ENCODE peak calls at places on chromosomes 6 and 20, in seven cellular contexts. L is amygdala, P is SW480, J is transverse colon, H is HT-29, Q is AG09319, X is SK-N-DZ. K is an unnamed sample.

GRCh38 chr6:101765281-101765680 is 371.8 kb downstream of the GRIK2 start:
- DNase-seq in P (no peak), J (no peak), Q (no peak), L (no peak), H (no peak), X (no peak), K (no peak)

GRCh38 chr6:112931835-112932234 is 584.7 kb downstream of the RFPL4B start:
- DNase-seq in X (no peak), P (no peak), L (no peak), J (no peak), H (no peak), Q (no peak), K (no peak)

GRCh38 chr6:53220605-53221004 is 72.0 kb upstream of the GCM1 start:
- DNase-seq in X (no peak), Q (no peak), P (no peak), H (no peak), L (no peak), J (no peak), K (no peak)

GRCh38 chr20:1507276-1507675 is 16.1 kb upstream of the SIRPB2 start:
- DNase-seq in J (no peak), P (no peak), L (no peak), Q (no peak), H (no peak), X (no peak), K (no peak)

GRCh38 chr20:20465259-20465658 is 97.4 kb downstream of the INSM1 start:
- DNase-seq in L (no peak), H (no peak), P (no peak), X (no peak), Q (no peak), J (no peak), K (no peak)

GRCh38 chr6:155215906-155216305 is 47.9 kb upstream of the CLDN20 start:
- DNase-seq in X (no peak), Q (no peak), H (no peak), J (no peak), P (no peak), L (no peak), K (no peak)

GRCh38 chr6:101276066-101276465 is 117.4 kb upstream of the GRIK2 start:
- DNase-seq in X (no peak), L (no peak), P (no peak), Q (no peak), H (no peak), J (no peak), K (no peak)

GRCh38 chr6:147204843-147205311 is 660 bp downstream of the STXBP5 start:
- DNase-seq in J (no peak), Q (no peak), L (no peak), X (no peak), H (peak), P (no peak), K (no peak)

GRCh38 chr20:1274485-1275313 is 8.6 kb downstream of the SNPH start:
- DNase-seq in L (no peak), P (no peak), J (no peak), Q (no peak), H (peak), X (peak), K (peak)

GRCh38 chr6:27157461-27158315 is 89.8 kb upstream of the PRSS16 start:
- DNase-seq in J (peak), P (peak), H (peak), X (no peak), L (peak), Q (no peak), K (peak)

GRCh38 chr6:51949451-51949850 is 138.0 kb downstream of the PKHD1 start:
- DNase-seq in H (no peak), P (no peak), L (no peak), X (no peak), J (no peak), Q (no peak), K (no peak)

GRCh38 chr6:138588805-138589434 is 89.6 kb upstream of the NHSL1 start:
- DNase-seq in H (peak), P (peak), Q (peak), X (peak), J (peak), L (no peak), K (peak)

GRCh38 chr6:157063176-157063934 is 260.0 kb downstream of the TMEM242 start:
- DNase-seq in J (no peak), P (no peak), H (peak), Q (no peak), L (no peak), X (no peak), K (no peak)

GRCh38 chr6:101129851-101130250 is 248.7 kb upstream of the ASCC3 start:
- DNase-seq in L (no peak), X (no peak), Q (no peak), J (no peak), P (no peak), H (no peak), K (no peak)

GRCh38 chr6:16901777-16902176 is 140.5 kb upstream of the ATXN1 start:
- DNase-seq in P (no peak), L (no peak), Q (peak), H (peak), J (peak), X (no peak), K (no peak)

GRCh38 chr6:135183532-135184440 is 2.7 kb downstream of the MYB start:
- DNase-seq in L (no peak), P (peak), Q (no peak), H (peak), J (peak), X (peak), K (peak)

GRCh38 chr20:57594092-57594911 is 25.9 kb downstream of the ZBP1 start:
- DNase-seq in P (peak), L (no peak), J (peak), Q (no peak), X (peak), H (peak), K (peak)

GRCh38 chr6:144566868-144567615 is 281.9 kb downstream of the UTRN start:
- DNase-seq in X (no peak), Q (no peak), P (no peak), L (no peak), J (no peak), H (no peak), K (no peak)

GRCh38 chr6:22227824-22228610 is 68.8 kb downstream of the PRL start:
- DNase-seq in P (no peak), J (no peak), L (no peak), X (no peak), H (no peak), Q (no peak), K (no peak)

GRCh38 chr20:12241065-12241464 is 323.4 kb downstream of the BTBD3 start:
- DNase-seq in J (no peak), H (no peak), X (peak), P (no peak), Q (no peak), L (no peak), K (no peak)

GRCh38 chr20:4326194-4327065 is 311.1 kb upstream of the RNF24 start:
- DNase-seq in L (no peak), Q (no peak), P (peak), J (no peak), H (no peak), X (no peak), K (no peak)

GRCh38 chr20:2657241-2657640 is 4.8 kb downstream of the NOP56 start:
- DNase-seq in Q (no peak), L (no peak), H (no peak), P (no peak), X (no peak), J (no peak), K (no peak)

GRCh38 chr6:122887941-122888340 is 98.9 kb downstream of the SMPDL3A start:
- DNase-seq in P (no peak), X (no peak), Q (no peak), H (no peak), L (no peak), J (no peak), K (no peak)

GRCh38 chr20:19976595-19977372 is 40.4 kb upstream of the NAA20 start:
- DNase-seq in L (peak), J (no peak), X (no peak), H (peak), Q (peak), P (peak), K (no peak)

GRCh38 chr20:12788936-12789335 is 219.8 kb upstream of the SPTLC3 start:
- DNase-seq in J (no peak), L (no peak), Q (no peak), P (no peak), X (no peak), H (no peak), K (no peak)

GRCh38 chr6:17865243-17865642 is 122.2 kb downstream of the KIF13A start:
- DNase-seq in X (no peak), H (peak), Q (no peak), J (peak), P (peak), L (no peak), K (no peak)

GRCh38 chr6:54516331-54516730 is 208.1 kb downstream of the TINAG start:
- DNase-seq in X (no peak), J (no peak), H (no peak), L (no peak), Q (no peak), P (no peak), K (no peak)

GRCh38 chr6:49915035-49915434 is 48.7 kb upstream of the CRISP1 start:
- DNase-seq in L (no peak), P (no peak), Q (no peak), J (no peak), X (peak), H (no peak), K (no peak)

GRCh38 chr6:170024940-170025339 is 265.9 kb downstream of the DLL1 start:
- DNase-seq in Q (peak), J (peak), P (no peak), H (peak), X (no peak), L (no peak), K (no peak)

GRCh38 chr6:44270526-44271405 is 516 bp downstream of the TMEM151B start:
- DNase-seq in X (peak), H (no peak), Q (no peak), L (no peak), P (no peak), J (no peak), K (no peak)

GRCh38 chr6:38364127-38364526 is 275.6 kb downstream of the BTBD9 start:
- DNase-seq in X (no peak), Q (no peak), J (no peak), H (no peak), L (no peak), P (no peak), K (no peak)

GRCh38 chr6:145688493-145688905 is 46.8 kb downstream of the EPM2A start:
- DNase-seq in J (no peak), P (no peak), X (no peak), H (no peak), Q (peak), L (no peak), K (no peak)

GRCh38 chr6:129498950-129499870 is 210.8 kb downstream of the ARHGAP18 start:
- DNase-seq in P (peak), L (no peak), X (peak), J (no peak), H (peak), Q (no peak), K (no peak)

GRCh38 chr20:32470940-32471339 is 112.8 kb downstream of the ASXL1 start:
- DNase-seq in P (no peak), Q (no peak), L (no peak), X (no peak), H (no peak), J (no peak), K (no peak)

GRCh38 chr6:132960720-132961119 is 146.4 kb downstream of the RPS12 start:
- DNase-seq in L (no peak), Q (no peak), P (peak), H (no peak), J (no peak), X (no peak), K (no peak)

GRCh38 chr6:42009844-42010184 is 40.5 kb upstream of the TAF8 start:
- DNase-seq in H (no peak), L (no peak), X (no peak), P (no peak), J (no peak), Q (no peak), K (no peak)

GRCh38 chr20:32516985-32517873 is 67.9 kb downstream of the NOL4L start:
- DNase-seq in X (peak), P (no peak), H (no peak), J (no peak), Q (no peak), L (no peak), K (no peak)